ENCODE peak calls at places on chromosome 15, in seven cellular contexts. One of them, this sample, is unnamed.

GRCh38 chr15:68204776-68205557 is at the start of gene CALML4:
- DNase-seq in H1: no peak
- DNase-seq in K562: no peak
- DNase-seq in GM12878: no peak
- DNase-seq in HCT116: no peak
- DNase-seq in HepG2: peak; percentile 74
- DNase-seq in SK-N-SH: no peak
- DNase-seq in this sample: no peak

GRCh38 chr15:54119056-54119455 is 140.8 kb downstream of the UNC13C start:
- DNase-seq in SK-N-SH: no peak
- DNase-seq in GM12878: no peak
- DNase-seq in HCT116: no peak
- DNase-seq in HepG2: no peak
- DNase-seq in K562: no peak
- DNase-seq in H1: no peak
- DNase-seq in this sample: no peak

GRCh38 chr15:74336061-74337005 is 31.1 kb downstream of the CYP11A1 start:
- DNase-seq in HCT116: no peak
- DNase-seq in HepG2: no peak
- DNase-seq in GM12878: no peak
- DNase-seq in K562: no peak
- DNase-seq in H1: no peak
- DNase-seq in SK-N-SH: no peak
- DNase-seq in this sample: no peak

GRCh38 chr15:99692825-99693224 is 40.4 kb downstream of the LYSMD4 start:
- DNase-seq in HepG2: no peak
- DNase-seq in GM12878: no peak
- DNase-seq in K562: no peak
- DNase-seq in H1: no peak
- DNase-seq in HCT116: no peak
- DNase-seq in SK-N-SH: no peak
- DNase-seq in this sample: no peak

GRCh38 chr15:58532126-58532525 is 100.3 kb downstream of the LIPC start:
- DNase-seq in HCT116: no peak
- DNase-seq in H1: no peak
- DNase-seq in SK-N-SH: no peak
- DNase-seq in GM12878: no peak
- DNase-seq in HepG2: no peak
- DNase-seq in K562: no peak
- DNase-seq in this sample: no peak

GRCh38 chr15:48954538-48954937 is 9.2 kb downstream of the SHC4 start:
- DNase-seq in H1: no peak
- DNase-seq in HCT116: no peak
- DNase-seq in GM12878: no peak
- DNase-seq in K562: no peak
- DNase-seq in SK-N-SH: no peak
- DNase-seq in HepG2: no peak
- DNase-seq in this sample: no peak

GRCh38 chr15:37873336-37873735 is 61.1 kb upstream of the TMCO5A start:
- DNase-seq in SK-N-SH: no peak
- DNase-seq in HepG2: no peak
- DNase-seq in GM12878: no peak
- DNase-seq in HCT116: no peak
- DNase-seq in H1: no peak
- DNase-seq in K562: no peak
- DNase-seq in this sample: no peak

GRCh38 chr15:99443768-99444446 is 121.9 kb upstream of the MEF2A start:
- DNase-seq in K562: no peak
- DNase-seq in HCT116: no peak
- DNase-seq in H1: no peak
- DNase-seq in SK-N-SH: peak; percentile 9
- DNase-seq in GM12878: no peak
- DNase-seq in HepG2: no peak
- DNase-seq in this sample: no peak

GRCh38 chr15:40500584-40501330 is 30.0 kb downstream of the CHST14 start:
- DNase-seq in K562: no peak
- DNase-seq in HCT116: no peak
- DNase-seq in H1: no peak
- DNase-seq in GM12878: no peak
- DNase-seq in SK-N-SH: no peak
- DNase-seq in HepG2: no peak
- DNase-seq in this sample: no peak

GRCh38 chr15:22968356-22968755 is 11.8 kb downstream of the CYFIP1 start:
- DNase-seq in HepG2: no peak
- DNase-seq in HCT116: no peak
- DNase-seq in SK-N-SH: no peak
- DNase-seq in GM12878: no peak
- DNase-seq in K562: no peak
- DNase-seq in H1: no peak
- DNase-seq in this sample: no peak

GRCh38 chr15:85541744-85542143 is 161.3 kb downstream of the AKAP13 start:
- DNase-seq in HCT116: no peak
- DNase-seq in HepG2: no peak
- DNase-seq in K562: no peak
- DNase-seq in SK-N-SH: no peak
- DNase-seq in GM12878: no peak
- DNase-seq in H1: no peak
- DNase-seq in this sample: no peak

GRCh38 chr15:89167267-89168176 is 53.9 kb downstream of the RLBP1 start:
- DNase-seq in HCT116: peak; percentile 91
- DNase-seq in HepG2: peak; percentile 10
- DNase-seq in SK-N-SH: no peak
- DNase-seq in GM12878: peak; percentile 36
- DNase-seq in K562: peak; percentile 49
- DNase-seq in H1: no peak
- DNase-seq in this sample: no peak

GRCh38 chr15:70995383-70995965 is 102.8 kb downstream of the LRRC49 start:
- DNase-seq in SK-N-SH: no peak
- DNase-seq in HepG2: no peak
- DNase-seq in GM12878: no peak
- DNase-seq in K562: no peak
- DNase-seq in HCT116: no peak
- DNase-seq in H1: no peak
- DNase-seq in this sample: no peak

GRCh38 chr15:78290222-78290621 is 9.2 kb downstream of the SKIC8 start:
- DNase-seq in H1: no peak
- DNase-seq in HCT116: no peak
- DNase-seq in SK-N-SH: no peak
- DNase-seq in GM12878: no peak
- DNase-seq in HepG2: no peak
- DNase-seq in K562: no peak
- DNase-seq in this sample: no peak

GRCh38 chr15:80066912-80067311 is 7.4 kb downstream of the ZFAND6 start:
- DNase-seq in HepG2: no peak
- DNase-seq in H1: no peak
- DNase-seq in SK-N-SH: no peak
- DNase-seq in GM12878: no peak
- DNase-seq in K562: no peak
- DNase-seq in HCT116: no peak
- DNase-seq in this sample: no peak

GRCh38 chr15:57610130-57610529 is 18.4 kb downstream of the MYZAP start:
- DNase-seq in H1: no peak
- DNase-seq in SK-N-SH: no peak
- DNase-seq in HepG2: no peak
- DNase-seq in GM12878: no peak
- DNase-seq in HCT116: peak; percentile 36
- DNase-seq in K562: no peak
- DNase-seq in this sample: no peak

GRCh38 chr15:98583758-98584157 is 64.6 kb upstream of the IGF1R start:
- DNase-seq in K562: no peak
- DNase-seq in SK-N-SH: no peak
- DNase-seq in H1: no peak
- DNase-seq in HepG2: no peak
- DNase-seq in GM12878: no peak
- DNase-seq in HCT116: no peak
- DNase-seq in this sample: no peak

GRCh38 chr15:100686725-100687488 is 84.5 kb downstream of the ASB7 start:
- DNase-seq in K562: no peak
- DNase-seq in HepG2: no peak
- DNase-seq in GM12878: no peak
- DNase-seq in HCT116: no peak
- DNase-seq in H1: no peak
- DNase-seq in SK-N-SH: no peak
- DNase-seq in this sample: no peak

GRCh38 chr15:48330045-48330840 is 986 bp upstream of the DUT start:
- DNase-seq in HepG2: no peak
- DNase-seq in GM12878: no peak
- DNase-seq in HCT116: no peak
- DNase-seq in K562: no peak
- DNase-seq in H1: no peak
- DNase-seq in SK-N-SH: no peak
- DNase-seq in this sample: no peak

GRCh38 chr15:86759766-86760165 is 680.1 kb downstream of the AGBL1 start:
- DNase-seq in SK-N-SH: no peak
- DNase-seq in HepG2: no peak
- DNase-seq in HCT116: no peak
- DNase-seq in GM12878: no peak
- DNase-seq in K562: no peak
- DNase-seq in H1: no peak
- DNase-seq in this sample: no peak

GRCh38 chr15:25965326-25965725 is 102.2 kb upstream of the ATP10A start:
- DNase-seq in SK-N-SH: no peak
- DNase-seq in HCT116: no peak
- DNase-seq in HepG2: no peak
- DNase-seq in GM12878: no peak
- DNase-seq in H1: no peak
- DNase-seq in K562: no peak
- DNase-seq in this sample: no peak

GRCh38 chr15:26028086-26028740 is 165.1 kb upstream of the ATP10A start:
- DNase-seq in SK-N-SH: no peak
- DNase-seq in H1: no peak
- DNase-seq in K562: no peak
- DNase-seq in HCT116: no peak
- DNase-seq in HepG2: no peak
- DNase-seq in GM12878: no peak
- DNase-seq in this sample: no peak

GRCh38 chr15:38130200-38130567 is 122.5 kb upstream of the SPRED1 start:
- DNase-seq in K562: no peak
- DNase-seq in H1: no peak
- DNase-seq in HCT116: no peak
- DNase-seq in GM12878: peak; percentile 30
- DNase-seq in HepG2: no peak
- DNase-seq in SK-N-SH: no peak
- DNase-seq in this sample: no peak

GRCh38 chr15:100671858-100672543 is 69.6 kb downstream of the ASB7 start:
- DNase-seq in H1: no peak
- DNase-seq in GM12878: no peak
- DNase-seq in HCT116: peak; percentile 37
- DNase-seq in HepG2: peak; percentile 33
- DNase-seq in SK-N-SH: peak; percentile 85
- DNase-seq in K562: peak; percentile 47
- DNase-seq in this sample: no peak

GRCh38 chr15:76994971-76995945 is at the start of gene PSTPIP1:
- DNase-seq in HCT116: no peak
- DNase-seq in H1: no peak
- DNase-seq in HepG2: no peak
- DNase-seq in GM12878: no peak
- DNase-seq in K562: no peak
- DNase-seq in SK-N-SH: peak; percentile 87
- DNase-seq in this sample: no peak
- H3K9ac ChIP-seq in HCT116: no peak within 1 kb of the TSS
- H3K9ac ChIP-seq in H1: no peak within 1 kb of the TSS
- H3K9ac ChIP-seq in HepG2: no peak within 1 kb of the TSS
- H3K9ac ChIP-seq in GM12878: peak within 1 kb of the TSS; percentile 71
- H3K9ac ChIP-seq in K562: no peak within 1 kb of the TSS
- H3K9ac ChIP-seq in SK-N-SH: peak within 1 kb of the TSS; percentile 46
- H3K9ac ChIP-seq in this sample: no peak within 1 kb of the TSS

GRCh38 chr15:29820802-29821160 is 1.5 kb downstream of the TJP1 start:
- DNase-seq in H1: no peak
- DNase-seq in HepG2: no peak
- DNase-seq in GM12878: no peak
- DNase-seq in HCT116: no peak
- DNase-seq in SK-N-SH: no peak
- DNase-seq in K562: no peak
- DNase-seq in this sample: no peak

GRCh38 chr15:29821416-29822099 is 710 bp downstream of the TJP1 start:
- DNase-seq in GM12878: no peak
- DNase-seq in K562: peak; percentile 91
- DNase-seq in HCT116: peak; percentile 70
- DNase-seq in H1: no peak
- DNase-seq in HepG2: peak; percentile 74
- DNase-seq in SK-N-SH: peak; percentile 80
- DNase-seq in this sample: peak; percentile 22

GRCh38 chr15:29822685-29823459 is 604 bp upstream of the TJP1 start:
- DNase-seq in HCT116: peak; percentile 52
- DNase-seq in GM12878: no peak
- DNase-seq in HepG2: peak; percentile 66
- DNase-seq in H1: no peak
- DNase-seq in SK-N-SH: no peak
- DNase-seq in K562: no peak
- DNase-seq in this sample: peak; percentile 5

GRCh38 chr15:29819979-29820801 is 2.1 kb downstream of the TJP1 start:
- DNase-seq in SK-N-SH: no peak
- DNase-seq in HepG2: no peak
- DNase-seq in HCT116: no peak
- DNase-seq in H1: no peak
- DNase-seq in GM12878: no peak
- DNase-seq in K562: no peak
- DNase-seq in this sample: no peak

DNA sequence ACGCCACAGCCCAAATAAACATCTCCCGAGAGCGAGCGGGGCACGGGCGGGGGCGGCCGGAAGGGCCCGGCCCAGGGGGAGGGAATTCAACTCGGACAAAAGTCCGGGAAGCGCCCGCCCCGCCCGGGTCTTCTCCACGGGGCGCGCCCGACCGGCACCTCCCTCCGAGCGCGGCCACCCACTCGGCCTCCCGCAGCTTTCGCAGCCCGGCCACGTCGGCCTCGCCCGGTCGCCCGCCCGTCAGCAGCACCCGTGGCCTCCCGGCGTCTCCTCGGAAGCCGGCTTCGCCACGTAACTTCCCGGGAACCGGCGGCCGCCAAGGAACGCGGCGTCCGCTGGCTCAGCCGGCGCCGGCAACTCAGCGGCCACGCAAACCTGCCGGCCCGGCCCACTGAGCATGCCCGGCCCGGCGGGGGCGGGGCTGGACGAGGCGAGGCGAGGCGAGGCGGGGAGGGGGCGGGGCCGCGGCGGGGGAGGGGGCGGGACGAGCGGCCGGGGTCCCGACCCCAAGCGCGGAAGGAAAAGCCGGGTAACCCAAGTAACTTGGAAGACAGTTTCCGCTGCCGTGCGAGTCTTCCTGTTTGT is at the start of gene TJP1:
- DNase-seq in K562: peak; percentile 83
- DNase-seq in H1: no peak
- DNase-seq in GM12878: no peak
- DNase-seq in HCT116: no peak
- DNase-seq in SK-N-SH: peak; percentile 95
- DNase-seq in HepG2: peak; percentile 39
- DNase-seq in this sample: peak; percentile 36
- TF ChIP-seq YY1 in K562: peak; percentile 70
- TF ChIP-seq YY1 in H1: no peak
- TF ChIP-seq YY1 in GM12878: no peak
- TF ChIP-seq YY1 in HCT116: no peak
- TF ChIP-seq YY1 in SK-N-SH: no peak
- TF ChIP-seq YY1 in HepG2: no peak
- TF ChIP-seq YY1 in this sample: no peak

GRCh38 chr15:64851503-64851840 is 9.8 kb downstream of the PLEKHO2 start:
- DNase-seq in GM12878: no peak
- DNase-seq in H1: no peak
- DNase-seq in K562: no peak
- DNase-seq in HepG2: no peak
- DNase-seq in HCT116: no peak
- DNase-seq in SK-N-SH: no peak
- DNase-seq in this sample: no peak
- H3K9ac ChIP-seq in GM12878: no peak overlapping the region
- H3K9ac ChIP-seq in H1: no peak overlapping the region
- H3K9ac ChIP-seq in K562: no peak overlapping the region
- H3K9ac ChIP-seq in HepG2: no peak overlapping the region
- H3K9ac ChIP-seq in HCT116: no peak overlapping the region
- H3K9ac ChIP-seq in SK-N-SH: no peak overlapping the region
- H3K9ac ChIP-seq in this sample: no peak overlapping the region

GRCh38 chr15:67085818-67086649 is 20.6 kb downstream of the SMAD3 start:
- DNase-seq in GM12878: peak; percentile 97
- DNase-seq in HCT116: no peak
- DNase-seq in H1: no peak
- DNase-seq in SK-N-SH: no peak
- DNase-seq in K562: peak; percentile 54
- DNase-seq in HepG2: no peak
- DNase-seq in this sample: no peak
- TF ChIP-seq YY1 in GM12878: peak; percentile 47
- TF ChIP-seq YY1 in HCT116: no peak
- TF ChIP-seq YY1 in H1: no peak
- TF ChIP-seq YY1 in SK-N-SH: no peak
- TF ChIP-seq YY1 in K562: no peak
- TF ChIP-seq YY1 in HepG2: no peak
- TF ChIP-seq YY1 in this sample: no peak